ENCODE peak calls at places on chromosomes 2 and 18, in seven cellular contexts. C is fibroblast of lung; Y is stimulated activated CD4-positive, alpha-beta T cell treated with anti-CD3 and anti-CD28 coated beads, Interleukin-15, amount 100 ng/mL, for 24 hours; Z is posterior vena cava; M is astrocyte of the spinal cord; O is A549; J is HuH-7.5. X is an unnamed sample.

GRCh38 chr18:26549486-26550435 is 1.4 kb upstream of the KCTD1 start:
- DNase-seq in C (peak; percentile 77), Z (peak; percentile 88), J (peak; percentile 40), M (peak; percentile 71), O (peak; percentile 33), Y (peak; percentile 36), X (peak; percentile 28)

GRCh38 chr2:100142393-100142792 is at the start of gene AFF3:
- DNase-seq in Z (no peak), M (no peak), O (no peak), Y (peak; percentile 76), J (no peak), C (no peak), X (no peak)

GRCh38 chr2:240429341-240429871 is 6.1 kb upstream of the GPC1 start:
- DNase-seq in O (no peak), J (no peak), Y (no peak), Z (peak; percentile 70), M (no peak), C (no peak), X (no peak)

GRCh38 chr2:237727363-237727762 is 71.2 kb upstream of the RBM44 start:
- DNase-seq in Z (no peak), C (peak; percentile 54), O (no peak), M (no peak), J (no peak), Y (peak; percentile 32), X (no peak)

GRCh38 chr2:100008960-100009359 is 133.4 kb downstream of the AFF3 start:
- DNase-seq in J (no peak), M (peak; percentile 16), Y (no peak), C (peak; percentile 81), Z (no peak), O (no peak), X (no peak)

GRCh38 chr18:29157057-29157780 is 980.3 kb upstream of the CDH2 start:
- DNase-seq in C (peak; percentile 73), Z (no peak), O (no peak), Y (no peak), M (peak; percentile 33), J (no peak), X (no peak)

GRCh38 chr2:187689372-187689771 is 135.1 kb upstream of the TFPI start:
- DNase-seq in O (peak; percentile 6), M (peak; percentile 52), C (peak; percentile 61), Y (no peak), Z (no peak), J (no peak), X (peak; percentile 55)

GRCh38 chr2:9086465-9086864 is 83.0 kb upstream of the MBOAT2 start:
- DNase-seq in M (no peak), Y (no peak), J (no peak), C (no peak), Z (no peak), O (no peak), X (no peak)

GRCh38 chr2:160376576-160376975 is 117.0 kb downstream of the RBMS1 start:
- DNase-seq in Y (no peak), C (peak; percentile 74), O (no peak), J (no peak), M (peak; percentile 41), Z (no peak), X (no peak)

GRCh38 chr2:8475349-8476045 is 206.4 kb upstream of the ID2 start:
- DNase-seq in M (no peak), O (no peak), J (no peak), Y (peak; percentile 65), C (no peak), Z (no peak), X (no peak)

GRCh38 chr18:58862404-58862803 is 2.3 kb upstream of the ZNF532 start:
- DNase-seq in Y (no peak), O (no peak), M (no peak), Z (no peak), J (peak; percentile 19), C (no peak), X (no peak)

GRCh38 chr2:213451542-213452256 is 167.4 kb downstream of the SPAG16 start:
- DNase-seq in C (no peak), J (no peak), O (no peak), Y (no peak), M (no peak), Z (no peak), X (no peak)

GRCh38 chr2:223528036-223528435 is 74.1 kb downstream of the SCG2 start:
- DNase-seq in Y (no peak), J (no peak), C (peak; percentile 91), M (peak; percentile 63), Z (no peak), O (no peak), X (no peak)

GRCh38 chr2:168573128-168573903 is 117.2 kb downstream of the CERS6 start:
- DNase-seq in Z (no peak), Y (no peak), O (no peak), M (no peak), J (no peak), C (no peak), X (peak; percentile 58)

GRCh38 chr2:112077814-112078213 is 22.7 kb downstream of the TMEM87B start:
- DNase-seq in C (no peak), M (no peak), Y (no peak), J (no peak), Z (no peak), O (no peak), X (no peak)

GRCh38 chr2:109722026-109722425 is 72.1 kb upstream of the RGPD5 start:
- DNase-seq in M (no peak), Z (peak; percentile 37), C (no peak), O (no peak), Y (no peak), J (no peak), X (no peak)

GRCh38 chr18:12318334-12318697 is 10.3 kb downstream of the TUBB6 start:
- DNase-seq in M (no peak), J (no peak), O (no peak), Y (no peak), Z (no peak), C (no peak), X (no peak)

GRCh38 chr18:54946149-54946581 is 13.1 kb downstream of the CCDC68 start:
- DNase-seq in Z (no peak), M (no peak), C (peak; percentile 33), J (no peak), Y (peak; percentile 9), O (no peak), X (no peak)

GRCh38 chr2:235496239-235496621 is 2.4 kb downstream of the AGAP1 start:
- DNase-seq in C (peak; percentile 42), Z (peak; percentile 24), M (no peak), O (no peak), J (no peak), Y (no peak), X (no peak)

GRCh38 chr2:177432703-177433102 is 40.1 kb downstream of the AGPS start:
- DNase-seq in J (no peak), C (no peak), Z (no peak), O (no peak), M (no peak), Y (no peak), X (no peak)

GRCh38 chr2:204264746-204265145 is 280.5 kb upstream of the PARD3B start:
- DNase-seq in M (no peak), Z (no peak), O (no peak), Y (no peak), J (no peak), C (no peak), X (no peak)

GRCh38 chr2:144364988-144365738 is 154.8 kb downstream of the ZEB2 start:
- DNase-seq in C (peak; percentile 90), M (peak; percentile 93), J (no peak), Z (no peak), Y (no peak), O (no peak), X (peak; percentile 17)

GRCh38 chr2:96920801-96921560 is 51.1 kb upstream of the SEMA4C start:
- DNase-seq in Y (no peak), M (no peak), C (no peak), J (no peak), O (no peak), Z (no peak), X (no peak)

X was measured in COLO829.